ENCODE peak calls at places on chromosomes 13 and 19, in four cellular contexts. W is immature natural killer cell, N is GM12878, O is ACHN. U is an unnamed sample.

GRCh38 chr13:40402931-40403412 is 263.5 kb downstream of the FOXO1 start:
- DNase-seq in O (peak; percentile 20), W (no peak), N (no peak), U (peak; percentile 71)

GRCh38 chr19:42129399-42130253 is 2.6 kb downstream of the POU2F2 start:
- DNase-seq in W (no peak), N (peak; percentile 93), O (no peak), U (no peak)

GRCh38 chr13:23552661-23553060 is 17.6 kb upstream of the TNFRSF19 start:
- DNase-seq in W (no peak), O (no peak), N (no peak), U (no peak)

GRCh38 chr13:24893863-24894262 is 129.9 kb downstream of the RNF17 start:
- DNase-seq in W (no peak), O (no peak), N (no peak), U (no peak)

GRCh38 chr13:91172160-91172559 is 175.3 kb upstream of the MIR17HG start:
- DNase-seq in O (no peak), N (no peak), W (no peak), U (no peak)

GRCh38 chr13:28497143-28497876 is 2.4 kb upstream of the FLT1 start:
- DNase-seq in O (no peak), N (no peak), W (no peak), U (no peak)

GRCh38 chr13:34300559-34300958 is 482.6 kb downstream of the RFC3 start:
- DNase-seq in N (no peak), O (peak; percentile 17), W (no peak), U (peak; percentile 30)

GRCh38 chr13:33363328-33363727 is 77.8 kb upstream of the STARD13 start:
- DNase-seq in N (peak; percentile 23), W (no peak), O (no peak), U (no peak)

GRCh38 chr13:44918323-44919102 is 70.8 kb downstream of the NUFIP1 start:
- DNase-seq in W (peak; percentile 89), N (no peak), O (peak; percentile 92), U (peak; percentile 94)

GRCh38 chr13:29594310-29594709 is 1.2 kb downstream of the SLC7A1 start:
- DNase-seq in W (peak; percentile 28), N (peak; percentile 21), O (peak; percentile 79), U (peak; percentile 42)

GRCh38 chr13:42477588-42478190 is 96.3 kb upstream of the TNFSF11 start:
- DNase-seq in N (no peak), W (no peak), O (no peak), U (no peak)

GRCh38 chr13:75787249-75787940 is 151.3 kb downstream of the LMO7 start:
- DNase-seq in W (no peak), O (no peak), N (no peak), U (peak; percentile 22)

GRCh38 chr19:30898353-30899103 is 450.7 kb downstream of the TSHZ3 start:
- DNase-seq in O (no peak), W (no peak), N (no peak), U (no peak)

GRCh38 chr13:35881360-35881759 is 249.8 kb downstream of the DCLK1 start:
- DNase-seq in O (no peak), N (no peak), W (no peak), U (no peak)

GRCh38 chr19:1324792-1325567 is 39.3 kb downstream of the EFNA2 start:
- DNase-seq in W (peak; percentile 22), O (peak; percentile 68), N (no peak), U (no peak)

GRCh38 chr19:44764975-44765948 is 12.4 kb upstream of the CBLC start:
- DNase-seq in O (no peak), W (no peak), N (no peak), U (no peak)

GRCh38 chr19:40754611-40755247 is 3.7 kb downstream of the SNRPA start:
- DNase-seq in O (no peak), N (no peak), W (no peak), U (no peak)

GRCh38 chr19:19788015-19788414 is 33.5 kb downstream of the ZNF506 start:
- DNase-seq in N (no peak), W (no peak), O (no peak), U (no peak)

GRCh38 chr13:110284809-110285519 is 22.0 kb downstream of the COL4A1 start:
- DNase-seq in O (no peak), N (no peak), W (no peak), U (no peak)

GRCh38 chr13:112062619-112063308 is 4.2 kb upstream of the SOX1 start:
- DNase-seq in N (no peak), W (no peak), O (no peak), U (no peak)

GRCh38 chr19:2253106-2254051 is 2.8 kb downstream of the JSRP1 start:
- DNase-seq in N (no peak), W (peak; percentile 59), O (no peak), U (no peak)

GRCh38 chr19:50569023-50569697 is 925 bp upstream of the LRRC4B start:
- DNase-seq in W (no peak), O (no peak), N (no peak), U (no peak)

GRCh38 chr13:99418663-99419140 is 82.6 kb upstream of the TM9SF2 start:
- DNase-seq in O (no peak), W (no peak), N (no peak), U (no peak)

U was measured in kidney glomerular epithelial cell.